ENCODE peak calls at places on chromosomes 5 and 9, in eight cellular contexts. N is GM04504, L is neural progenitor cell, E is kidney, V is HL-60, Y is SK-MEL-5, R is WTC11, F is fibroblast of mammary gland. T is an unnamed sample.

GRCh38 chr9:8268881-8269280 is 469.3 kb upstream of the DMAC1 start:
- DNase-seq in N (no peak), L (no peak), E (no peak), V (no peak), Y (no peak), R (no peak), F (peak), T (no peak)

GRCh38 chr5:138334867-138335447 is 3.1 kb upstream of the FAM53C start:
- DNase-seq in N (no peak), L (no peak), E (no peak), V (no peak), Y (no peak), R (no peak), F (peak), T (no peak)

GRCh38 chr9:129317179-129318011 is 139.3 kb upstream of the IER5L start:
- DNase-seq in N (no peak), L (peak), E (peak), V (no peak), Y (peak), R (peak), F (peak), T (no peak)

GRCh38 chr5:132787076-132787475 is 10.0 kb upstream of the SEPTIN8 start:
- DNase-seq in N (no peak), L (no peak), E (no peak), V (no peak), Y (no peak), R (no peak), F (peak), T (no peak)

GRCh38 chr5:175680463-175680862 is 22.6 kb downstream of the HRH2 start:
- DNase-seq in N (no peak), L (no peak), E (no peak), V (no peak), Y (no peak), R (no peak), F (no peak), T (no peak)

GRCh38 chr5:136080483-136081180 is 51.8 kb downstream of the TGFBI start:
- DNase-seq in N (peak), L (peak), E (peak), V (no peak), Y (peak), R (peak), F (peak), T (peak)

GRCh38 chr5:160315968-160316367 is 3.6 kb upstream of the CCNJL start:
- DNase-seq in N (no peak), L (no peak), E (no peak), V (peak), Y (peak), R (no peak), F (no peak), T (peak)

GRCh38 chr9:32294051-32294600 is 90.3 kb upstream of the ACO1 start:
- DNase-seq in N (no peak), L (no peak), E (no peak), V (no peak), Y (peak), R (no peak), F (no peak), T (no peak)

GRCh38 chr5:14560091-14560595 is 21.4 kb upstream of the OTULINL start:
- DNase-seq in N (no peak), L (peak), E (no peak), V (no peak), Y (no peak), R (no peak), F (no peak), T (no peak)

GRCh38 chr5:132293992-132294727 is at the start of gene SLC22A4:
- DNase-seq in N (peak), L (peak), E (peak), V (peak), Y (peak), R (peak), F (peak), T (peak)

GRCh38 chr9:106704056-106704625 is 158.8 kb upstream of the ZNF462 start:
- DNase-seq in N (no peak), L (no peak), E (no peak), V (no peak), Y (peak), R (no peak), F (peak), T (no peak)

GRCh38 chr5:6253281-6253680 is 125.1 kb downstream of the MED10 start:
- DNase-seq in N (no peak), L (no peak), E (no peak), V (no peak), Y (no peak), R (no peak), F (no peak), T (no peak)

GRCh38 chr5:114989512-114989911 is 180.2 kb downstream of the TRIM36 start:
- DNase-seq in N (no peak), L (no peak), E (no peak), V (no peak), Y (no peak), R (no peak), F (no peak), T (no peak)

GRCh38 chr5:33684760-33685159 is 207.0 kb downstream of the ADAMTS12 start:
- DNase-seq in N (no peak), L (no peak), E (no peak), V (no peak), Y (no peak), R (no peak), F (no peak), T (no peak)

GRCh38 chr9:134779640-134780039 is 101.0 kb upstream of the FCN2 start:
- DNase-seq in N (no peak), L (no peak), E (no peak), V (no peak), Y (no peak), R (no peak), F (no peak), T (no peak)

GRCh38 chr9:14133394-14133793 is 180.5 kb downstream of the NFIB start:
- DNase-seq in N (no peak), L (no peak), E (no peak), V (no peak), Y (no peak), R (no peak), F (no peak), T (no peak)

GRCh38 chr5:13553896-13554295 is 390.6 kb downstream of the DNAH5 start:
- DNase-seq in N (no peak), L (peak), E (no peak), V (no peak), Y (peak), R (peak), F (peak), T (peak)